ENCODE peak calls at places on chromosomes 1 and 21, in nine cellular contexts. Q is WTC11; I is stimulated activated naive B cell treated with anti-CD40 and anti-IgM and Interleukin-4, amounts not matched to agents 10 μg/mL and 1 μg/mL and 100 μg/mL, for 72 hours; M is GM03348; E is adrenal gland; A is mesendoderm; U is lower lobe of right lung; V is heart left ventricle; B is stimulated activated CD4-positive, alpha-beta T cell treated with anti-CD3 and anti-CD28 coated beads, Interleukin-4, amount 100 ng/mL, for 48 hours. Z is an unnamed sample.

GRCh38 chr1:228544021-228544850 is 57.1 kb downstream of the RNF187 start:
- DNase-seq in E (no peak), A (no peak), U (no peak), M (no peak), Q (no peak), V (no peak), B (no peak), I (no peak), Z (peak; percentile 16)

GRCh38 chr1:160625725-160626498 is 20.9 kb downstream of the SLAMF1 start:
- DNase-seq in B (peak; percentile 60), A (no peak), V (no peak), U (no peak), I (no peak), E (no peak), Q (no peak), M (no peak), Z (no peak)

GRCh38 chr1:12464627-12465056 is 153.4 kb downstream of the DHRS3 start:
- DNase-seq in U (peak; percentile 59), V (no peak), I (no peak), A (no peak), B (no peak), E (no peak), M (peak; percentile 86), Q (no peak), Z (no peak)

GRCh38 chr1:31505884-31506497 is 70.3 kb upstream of the TINAGL1 start:
- DNase-seq in I (no peak), E (no peak), A (no peak), V (no peak), M (peak; percentile 72), Q (no peak), B (no peak), U (no peak), Z (no peak)

GRCh38 chr1:14914351-14914988 is 239.1 kb upstream of the TMEM51 start:
- DNase-seq in I (no peak), E (no peak), Q (no peak), V (no peak), B (no peak), U (no peak), M (no peak), A (no peak), Z (no peak)

GRCh38 chr21:45192332-45192731 is 95.4 kb downstream of the POFUT2 start:
- DNase-seq in M (no peak), U (no peak), I (no peak), Q (no peak), V (no peak), E (no peak), A (peak; percentile 41), B (no peak), Z (no peak)

GRCh38 chr1:237759371-237759770 is 131.4 kb downstream of the ZP4 start:
- DNase-seq in Q (no peak), U (no peak), B (no peak), A (no peak), M (no peak), E (no peak), I (no peak), V (no peak), Z (peak; percentile 10)

GRCh38 chr1:44565265-44565750 is 109.0 kb downstream of the TMEM53 start:
- DNase-seq in B (no peak), V (no peak), A (no peak), Q (no peak), E (no peak), I (no peak), M (no peak), U (no peak), Z (no peak)

GRCh38 chr21:42317826-42318746 is 2.9 kb upstream of the TFF3 start:
- DNase-seq in V (no peak), A (no peak), E (no peak), I (no peak), Q (no peak), U (no peak), M (no peak), B (no peak), Z (no peak)

GRCh38 chr1:53539711-53540603 is 80.8 kb downstream of the DMRTB1 start:
- DNase-seq in B (no peak), U (no peak), I (no peak), M (no peak), E (no peak), V (no peak), Q (no peak), A (no peak), Z (no peak)

GRCh38 chr1:35708179-35708891 is 10.3 kb downstream of the C1orf216 start:
- DNase-seq in A (peak; percentile 71), B (no peak), U (no peak), M (peak; percentile 33), Q (peak; percentile 37), V (no peak), E (no peak), I (no peak), Z (no peak)

GRCh38 chr1:161887724-161888287 is 121.7 kb downstream of the ATF6 start:
- DNase-seq in B (no peak), I (no peak), E (no peak), Q (no peak), M (no peak), U (no peak), V (no peak), A (no peak), Z (no peak)